ENCODE peak calls at places on chromosomes 7 and 10, in six cellular contexts. One of them, this sample, is unnamed.

GRCh38 chr7:44219371-44220045 is 18.7 kb downstream of the YKT6 start:
- DNase-seq in K562: no peak
- DNase-seq in HepG2: no peak
- DNase-seq in H1: no peak
- DNase-seq in HCT116: no peak
- DNase-seq in GM12878: no peak
- DNase-seq in this sample: no peak

GRCh38 chr7:93298671-93299070 is 66.5 kb downstream of the VPS50 start:
- DNase-seq in K562: no peak
- DNase-seq in HepG2: no peak
- DNase-seq in H1: no peak
- DNase-seq in HCT116: no peak
- DNase-seq in GM12878: no peak
- DNase-seq in this sample: no peak

GRCh38 chr7:85659364-85659763 is 472.5 kb upstream of the SEMA3D start:
- DNase-seq in K562: no peak
- DNase-seq in HepG2: no peak
- DNase-seq in H1: no peak
- DNase-seq in HCT116: no peak
- DNase-seq in GM12878: no peak
- DNase-seq in this sample: peak

GRCh38 chr7:120996333-120996982 is 7.9 kb downstream of the CPED1 start:
- DNase-seq in K562: peak
- DNase-seq in HepG2: no peak
- DNase-seq in H1: no peak
- DNase-seq in HCT116: no peak
- DNase-seq in GM12878: no peak
- DNase-seq in this sample: peak

GRCh38 chr10:29922904-29923303 is 136.5 kb downstream of the JCAD start:
- DNase-seq in K562: no peak
- DNase-seq in HepG2: no peak
- DNase-seq in H1: no peak
- DNase-seq in HCT116: no peak
- DNase-seq in GM12878: no peak
- DNase-seq in this sample: no peak

GRCh38 chr7:158803226-158803944 is 25.9 kb downstream of the ESYT2 start:
- DNase-seq in K562: no peak
- DNase-seq in HepG2: no peak
- DNase-seq in H1: no peak
- DNase-seq in HCT116: no peak
- DNase-seq in GM12878: no peak
- DNase-seq in this sample: no peak

GRCh38 chr10:17512341-17513001 is 58.1 kb upstream of the ST8SIA6 start:
- DNase-seq in K562: no peak
- DNase-seq in HepG2: no peak
- DNase-seq in H1: no peak
- DNase-seq in HCT116: peak
- DNase-seq in GM12878: no peak
- DNase-seq in this sample: no peak

GRCh38 chr10:100043344-100043743 is 33.6 kb upstream of the DNMBP start:
- DNase-seq in K562: no peak
- DNase-seq in HepG2: no peak
- DNase-seq in H1: no peak
- DNase-seq in HCT116: peak
- DNase-seq in GM12878: no peak
- DNase-seq in this sample: no peak

GRCh38 chr10:24552346-24553016 is 171.2 kb downstream of the ARHGAP21 start:
- DNase-seq in K562: peak
- DNase-seq in HepG2: peak
- DNase-seq in H1: peak
- DNase-seq in HCT116: peak
- DNase-seq in GM12878: no peak
- DNase-seq in this sample: no peak

DNA sequence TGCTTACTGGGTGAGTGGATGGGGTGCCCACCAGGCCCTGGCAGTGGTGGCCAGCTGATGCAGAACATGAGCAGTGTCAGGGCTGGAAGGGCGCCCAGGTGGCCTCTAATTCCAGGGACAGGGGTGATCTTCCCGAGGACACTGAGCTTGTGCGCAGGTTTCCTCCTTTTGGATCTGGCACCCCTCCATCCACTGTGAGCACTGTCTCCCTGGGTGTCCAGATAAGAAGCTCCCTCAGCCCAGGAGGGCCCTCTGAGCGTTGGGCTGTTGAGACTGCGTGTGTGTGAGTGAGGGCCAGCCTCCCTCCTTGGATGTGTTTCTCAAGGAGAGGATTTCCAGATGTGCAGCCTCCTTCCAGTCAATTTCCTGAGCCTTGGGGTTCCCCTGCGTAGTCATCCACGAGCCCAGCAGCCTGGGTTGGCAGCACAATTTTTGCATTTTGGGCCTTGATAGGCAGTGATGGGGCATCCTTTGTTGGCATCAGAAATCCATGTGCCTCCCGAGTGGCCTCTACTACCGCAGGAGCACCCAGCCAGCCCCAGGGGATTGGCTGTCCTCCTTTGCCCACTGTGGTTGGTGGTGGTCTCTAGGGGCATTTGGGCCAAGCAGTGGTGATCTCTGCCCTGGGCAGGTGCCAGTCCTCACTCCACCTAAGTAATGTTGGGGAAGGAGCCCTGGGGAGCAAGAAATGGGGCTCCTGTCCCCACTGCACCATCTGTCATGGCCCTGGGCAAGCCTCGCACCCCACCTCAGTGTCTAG is 20.9 kb upstream of the BTBD16 start:
- DNase-seq in K562: no peak
- DNase-seq in HepG2: no peak
- DNase-seq in H1: no peak
- DNase-seq in HCT116: no peak
- DNase-seq in GM12878: no peak
- DNase-seq in this sample: no peak
- TF ChIP-seq JUND in K562: no peak
- TF ChIP-seq JUND in HepG2: no peak
- TF ChIP-seq JUND in H1: no peak
- TF ChIP-seq JUND in HCT116: no peak
- TF ChIP-seq JUND in GM12878: no peak
- TF ChIP-seq JUND in this sample: no peak

GRCh38 chr10:119207713-119208552 is 562 bp downstream of the GRK5 start:
- DNase-seq in K562: no peak
- DNase-seq in HepG2: peak
- DNase-seq in H1: no peak
- DNase-seq in HCT116: no peak
- DNase-seq in GM12878: no peak
- DNase-seq in this sample: peak

GRCh38 chr10:119206603-119207366 is 586 bp upstream of the GRK5 start:
- DNase-seq in K562: peak
- DNase-seq in HepG2: no peak
- DNase-seq in H1: no peak
- DNase-seq in HCT116: no peak
- DNase-seq in GM12878: no peak
- DNase-seq in this sample: peak

GRCh38 chr10:119207367-119207668 is at the start of gene GRK5:
- DNase-seq in K562: peak
- DNase-seq in HepG2: peak
- DNase-seq in H1: peak
- DNase-seq in HCT116: peak
- DNase-seq in GM12878: peak
- DNase-seq in this sample: peak

GRCh38 chr10:119208553-119208940 is 1.2 kb downstream of the GRK5 start:
- DNase-seq in K562: no peak
- DNase-seq in HepG2: no peak
- DNase-seq in H1: no peak
- DNase-seq in HCT116: no peak
- DNase-seq in GM12878: no peak
- DNase-seq in this sample: no peak

DNA sequence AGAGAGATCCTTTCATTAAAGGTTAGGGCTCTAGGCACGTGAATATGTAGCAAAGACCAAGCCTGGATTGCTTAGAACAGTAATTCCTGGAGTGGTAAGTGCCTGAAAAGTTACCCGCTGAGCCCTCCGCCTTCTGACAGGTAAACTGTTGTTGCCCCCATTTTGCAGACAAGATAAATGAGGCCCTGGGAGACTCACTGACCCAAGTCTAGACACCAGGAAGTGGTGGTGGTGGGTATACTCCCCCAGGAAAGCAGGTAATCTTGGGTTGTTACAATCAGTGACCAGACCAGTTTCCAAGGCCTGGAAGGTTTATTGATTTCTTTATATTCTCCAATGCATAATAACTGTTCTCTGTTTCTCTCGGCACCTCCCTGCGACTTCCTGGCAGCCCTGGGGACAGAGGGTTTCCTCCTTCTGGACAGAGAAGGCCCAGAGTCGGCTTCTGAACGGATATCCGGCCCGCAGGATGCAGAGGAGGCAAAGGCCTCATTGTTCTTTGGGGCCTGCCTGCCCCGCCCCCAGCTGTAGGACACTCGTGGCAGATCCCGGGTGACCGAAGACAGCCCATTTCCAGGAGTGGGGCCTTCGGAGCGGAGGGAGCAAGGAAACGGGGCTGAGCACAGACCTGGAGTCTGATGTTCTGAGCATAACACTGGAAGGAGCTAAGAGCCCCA is 1.3 kb upstream of the GRK5 start:
- DNase-seq in K562: peak
- DNase-seq in HepG2: peak
- DNase-seq in H1: no peak
- DNase-seq in HCT116: no peak
- DNase-seq in GM12878: no peak
- DNase-seq in this sample: no peak
- TF ChIP-seq JUND in K562: no peak
- TF ChIP-seq JUND in HepG2: no peak
- TF ChIP-seq JUND in H1: no peak
- TF ChIP-seq JUND in HCT116: no peak
- TF ChIP-seq JUND in GM12878: no peak
- TF ChIP-seq JUND in this sample: no peak

DNA sequence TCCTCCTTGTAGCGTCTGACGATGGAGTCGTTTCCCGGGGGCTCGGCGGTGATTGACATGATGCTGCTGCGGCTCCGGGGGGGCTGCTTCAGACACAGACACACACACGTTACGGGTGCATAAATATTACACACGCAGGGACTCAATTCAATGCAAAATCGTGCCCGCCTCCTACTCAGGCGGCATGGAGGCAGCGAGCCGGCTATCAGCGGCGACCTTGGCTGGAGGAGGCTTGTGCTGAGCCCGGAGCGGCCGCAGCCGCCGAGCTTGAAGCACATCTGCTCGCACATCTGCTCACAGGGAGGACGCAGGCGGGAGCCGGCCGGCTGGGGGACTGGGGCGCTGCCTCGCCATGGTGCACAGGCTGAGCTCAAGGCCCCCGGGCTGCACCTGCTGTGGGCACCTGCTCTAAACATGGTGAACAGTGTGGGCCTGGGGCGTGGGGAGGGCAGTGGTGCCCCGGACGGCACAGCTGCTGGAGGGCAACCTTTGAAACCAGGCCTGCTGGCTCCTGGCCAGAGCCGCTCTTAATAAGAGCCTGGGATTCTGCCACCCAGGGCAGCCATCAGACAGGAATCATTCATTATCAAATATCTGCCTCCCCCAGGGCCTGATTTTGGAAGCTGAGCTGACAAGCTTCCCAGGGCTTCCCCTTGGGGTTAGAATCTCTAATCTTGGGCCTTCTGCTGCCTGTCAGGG is 84.7 kb upstream of the GNA12 start:
- DNase-seq in K562: no peak
- DNase-seq in HepG2: no peak
- DNase-seq in H1: no peak
- DNase-seq in HCT116: no peak
- DNase-seq in GM12878: no peak
- DNase-seq in this sample: no peak
- TF ChIP-seq JUND in K562: no peak
- TF ChIP-seq JUND in HepG2: no peak
- TF ChIP-seq JUND in H1: no peak
- TF ChIP-seq JUND in HCT116: no peak
- TF ChIP-seq JUND in GM12878: no peak
- TF ChIP-seq JUND in this sample: no peak

GRCh38 chr10:95125582-95125981 is 56.3 kb upstream of the CYP2C8 start:
- DNase-seq in K562: no peak
- DNase-seq in HepG2: no peak
- DNase-seq in H1: no peak
- DNase-seq in HCT116: no peak
- DNase-seq in GM12878: no peak
- DNase-seq in this sample: no peak
- TF ChIP-seq JUND in K562: no peak
- TF ChIP-seq JUND in HepG2: no peak
- TF ChIP-seq JUND in H1: no peak
- TF ChIP-seq JUND in HCT116: no peak
- TF ChIP-seq JUND in GM12878: no peak
- TF ChIP-seq JUND in this sample: no peak

GRCh38 chr10:7492660-7493046 is 81.8 kb upstream of the SFMBT2 start:
- DNase-seq in K562: no peak
- DNase-seq in HepG2: no peak
- DNase-seq in H1: no peak
- DNase-seq in HCT116: no peak
- DNase-seq in GM12878: no peak
- DNase-seq in this sample: no peak

GRCh38 chr10:7491949-7492659 is 81.3 kb upstream of the SFMBT2 start:
- DNase-seq in K562: no peak
- DNase-seq in HepG2: no peak
- DNase-seq in H1: no peak
- DNase-seq in HCT116: no peak
- DNase-seq in GM12878: peak
- DNase-seq in this sample: no peak

GRCh38 chr10:7488418-7488829 is 77.6 kb upstream of the SFMBT2 start:
- DNase-seq in K562: no peak
- DNase-seq in HepG2: peak
- DNase-seq in H1: no peak
- DNase-seq in HCT116: no peak
- DNase-seq in GM12878: no peak
- DNase-seq in this sample: no peak

GRCh38 chr10:7491230-7491629 is 80.4 kb upstream of the SFMBT2 start:
- DNase-seq in K562: no peak
- DNase-seq in HepG2: no peak
- DNase-seq in H1: no peak
- DNase-seq in HCT116: no peak
- DNase-seq in GM12878: no peak
- DNase-seq in this sample: no peak

GRCh38 chr10:7494034-7494433 is 83.2 kb upstream of the SFMBT2 start:
- DNase-seq in K562: no peak
- DNase-seq in HepG2: no peak
- DNase-seq in H1: no peak
- DNase-seq in HCT116: no peak
- DNase-seq in GM12878: no peak
- DNase-seq in this sample: peak
- TF ChIP-seq JUND in K562: no peak
- TF ChIP-seq JUND in HepG2: no peak
- TF ChIP-seq JUND in H1: no peak
- TF ChIP-seq JUND in HCT116: no peak
- TF ChIP-seq JUND in GM12878: no peak
- TF ChIP-seq JUND in this sample: no peak

This sample was measured in T47D.